ENCODE peak calls at places on chromosomes 13 and 19, in ten cellular contexts. R, L, I, O, C, H, Q, G, W and M are unnamed samples.

GRCh38 chr19:18097993-18098890 is 664 bp downstream of the MAST3 start:
- DNase-seq in R (no peak), L (no peak), I (no peak), O (no peak), C (no peak), H (no peak), Q (no peak), G (no peak), W (no peak), M (no peak)

GRCh38 chr19:53328967-53329366 is 4.6 kb upstream of the ZNF845 start:
- DNase-seq in R (peak; percentile 34), L (no peak), I (peak; percentile 74), O (no peak), C (peak; percentile 84), H (peak; percentile 38), Q (no peak), G (no peak), W (peak; percentile 89), M (peak; percentile 71)

GRCh38 chr19:55027472-55028337 is 10.4 kb downstream of the GP6 start:
- DNase-seq in R (no peak), L (no peak), I (no peak), O (no peak), C (no peak), H (no peak), Q (peak; percentile 51), G (no peak), W (no peak), M (no peak)

GRCh38 chr13:44884076-44884729 is 105.1 kb downstream of the NUFIP1 start:
- DNase-seq in R (no peak), L (no peak), I (no peak), O (no peak), C (no peak), H (no peak), Q (no peak), G (no peak), W (no peak), M (no peak)

GRCh38 chr13:26469602-26470001 is 87.9 kb upstream of the WASF3 start:
- DNase-seq in R (no peak), L (no peak), I (no peak), O (no peak), C (no peak), H (no peak), Q (no peak), G (no peak), W (no peak), M (no peak)

GRCh38 chr13:77919351-77920294 is 992 bp upstream of the EDNRB start:
- DNase-seq in R (peak; percentile 70), L (no peak), I (peak; percentile 79), O (peak; percentile 76), C (peak; percentile 26), H (peak; percentile 39), Q (peak; percentile 47), G (no peak), W (peak; percentile 91), M (no peak)

GRCh38 chr13:48318714-48319457 is 15.3 kb downstream of the RB1 start:
- DNase-seq in R (no peak), L (no peak), I (peak; percentile 77), O (peak; percentile 78), C (no peak), H (no peak), Q (no peak), G (no peak), W (peak; percentile 73), M (no peak)

GRCh38 chr19:40724848-40725247 is 7.9 kb downstream of the ITPKC start:
- DNase-seq in R (no peak), L (no peak), I (no peak), O (no peak), C (no peak), H (no peak), Q (no peak), G (no peak), W (no peak), M (no peak)

GRCh38 chr13:103067751-103068563 is 1.7 kb upstream of the SLC10A2 start:
- DNase-seq in R (peak; percentile 58), L (no peak), I (no peak), O (no peak), C (no peak), H (no peak), Q (no peak), G (no peak), W (no peak), M (no peak)

GRCh38 chr13:99314640-99315176 is 7.5 kb upstream of the GPR183 start:
- DNase-seq in R (no peak), L (no peak), I (no peak), O (no peak), C (no peak), H (no peak), Q (no peak), G (peak; percentile 33), W (no peak), M (no peak)

GRCh38 chr13:20664304-20664703 is 39.2 kb upstream of the IL17D start:
- DNase-seq in R (no peak), L (no peak), I (no peak), O (no peak), C (no peak), H (no peak), Q (no peak), G (no peak), W (no peak), M (no peak)

GRCh38 chr19:4511300-4512054 is 6.8 kb downstream of the PLIN4 start:
- DNase-seq in R (no peak), L (no peak), I (no peak), O (no peak), C (no peak), H (no peak), Q (no peak), G (no peak), W (no peak), M (no peak)

GRCh38 chr19:799076-799881 is 2.0 kb downstream of the PTBP1 start:
- DNase-seq in R (no peak), L (no peak), I (no peak), O (peak; percentile 51), C (peak; percentile 65), H (no peak), Q (peak; percentile 50), G (no peak), W (peak; percentile 79), M (no peak)

GRCh38 chr13:35888327-35888940 is 242.7 kb downstream of the DCLK1 start:
- DNase-seq in R (no peak), L (no peak), I (no peak), O (no peak), C (peak; percentile 55), H (peak; percentile 15), Q (no peak), G (no peak), W (no peak), M (no peak)

GRCh38 chr19:43694553-43694952 is 21.3 kb upstream of the IRGC start:
- DNase-seq in R (no peak), L (no peak), I (no peak), O (no peak), C (no peak), H (no peak), Q (no peak), G (no peak), W (no peak), M (no peak)

GRCh38 chr19:30423481-30423880 is 51.3 kb downstream of the ZNF536 start:
- DNase-seq in R (no peak), L (no peak), I (no peak), O (no peak), C (peak; percentile 85), H (peak; percentile 1), Q (no peak), G (no peak), W (no peak), M (no peak)

GRCh38 chr13:39269004-39269403 is 230.7 kb downstream of the NHLRC3 start:
- DNase-seq in R (no peak), L (no peak), I (no peak), O (no peak), C (no peak), H (no peak), Q (no peak), G (no peak), W (no peak), M (no peak)

GRCh38 chr13:23748109-23748508 is 141.1 kb downstream of the MIPEP start:
- DNase-seq in R (no peak), L (no peak), I (no peak), O (no peak), C (no peak), H (no peak), Q (no peak), G (no peak), W (no peak), M (no peak)

GRCh38 chr19:50908311-50908710 is 2.9 kb downstream of the KLK4 start:
- DNase-seq in R (no peak), L (no peak), I (no peak), O (no peak), C (no peak), H (no peak), Q (no peak), G (no peak), W (no peak), M (no peak)

GRCh38 chr19:29480507-29480906 is 45.3 kb upstream of the VSTM2B start:
- DNase-seq in R (no peak), L (no peak), I (no peak), O (no peak), C (no peak), H (peak; percentile 15), Q (no peak), G (no peak), W (no peak), M (no peak)

GRCh38 chr13:51222510-51223283 is 499 bp downstream of the FAM124A start:
- DNase-seq in R (peak; percentile 51), L (no peak), I (no peak), O (no peak), C (peak; percentile 49), H (no peak), Q (peak; percentile 26), G (no peak), W (no peak), M (no peak)